ENCODE peak calls at places on chromosomes 1 and 21, in seven cellular contexts. D, O, H, P, J, B and A are unnamed samples.

GRCh38 chr1:207499573-207499972 is 3.6 kb downstream of the CR1 start:
- DNase-seq in D (peak), O (peak), H (peak), P (peak), J (no peak), B (peak), A (no peak)

GRCh38 chr1:245245021-245245667 is 90.4 kb downstream of the KIF26B start:
- DNase-seq in D (no peak), O (no peak), H (no peak), P (no peak), J (no peak), B (no peak), A (no peak)

GRCh38 chr1:237004116-237004515 is at the start of gene MT1HL1:
- DNase-seq in D (no peak), O (no peak), H (no peak), P (no peak), J (no peak), B (no peak), A (no peak)

GRCh38 chr1:207868769-207869721 is 41.9 kb downstream of the CD34 start:
- DNase-seq in D (peak), O (no peak), H (peak), P (peak), J (peak), B (peak), A (peak)

GRCh38 chr1:80837066-80837465 is 963.7 kb upstream of the ADGRL2 start:
- DNase-seq in D (no peak), O (no peak), H (no peak), P (no peak), J (no peak), B (no peak), A (no peak)

GRCh38 chr1:201176931-201177330 is 13.7 kb upstream of the IGFN1 start:
- DNase-seq in D (no peak), O (no peak), H (no peak), P (no peak), J (no peak), B (no peak), A (no peak)

GRCh38 chr1:10459185-10459584 is 9.4 kb downstream of the CORT start:
- DNase-seq in D (no peak), O (no peak), H (no peak), P (no peak), J (no peak), B (peak), A (no peak)

GRCh38 chr1:23544444-23545389 is 13.7 kb upstream of the E2F2 start:
- DNase-seq in D (peak), O (no peak), H (peak), P (peak), J (peak), B (peak), A (peak)

GRCh38 chr1:31798433-31799195 is 17.2 kb downstream of the SPOCD1 start:
- DNase-seq in D (no peak), O (no peak), H (no peak), P (no peak), J (no peak), B (no peak), A (no peak)

GRCh38 chr1:23050201-23050600 is 30.9 kb downstream of the KDM1A start:
- DNase-seq in D (no peak), O (no peak), H (no peak), P (no peak), J (no peak), B (no peak), A (no peak)

GRCh38 chr1:211194826-211195225 is 60.9 kb upstream of the KCNH1 start:
- DNase-seq in D (no peak), O (no peak), H (no peak), P (no peak), J (no peak), B (no peak), A (no peak)

GRCh38 chr1:225813250-225813964 is 3.5 kb downstream of the EPHX1 start:
- DNase-seq in D (no peak), O (no peak), H (no peak), P (no peak), J (no peak), B (peak), A (no peak)

GRCh38 chr21:25461730-25462129 is 145.6 kb downstream of the MRPL39 start:
- DNase-seq in D (no peak), O (no peak), H (no peak), P (no peak), J (no peak), B (no peak), A (no peak)

GRCh38 chr1:60078182-60078581 is 4.6 kb upstream of the C1orf87 start:
- DNase-seq in D (no peak), O (no peak), H (no peak), P (no peak), J (no peak), B (no peak), A (no peak)

GRCh38 chr1:103582493-103582892 is 11.1 kb downstream of the AMY2B start:
- DNase-seq in D (no peak), O (no peak), H (no peak), P (no peak), J (no peak), B (no peak), A (no peak)

DNA sequence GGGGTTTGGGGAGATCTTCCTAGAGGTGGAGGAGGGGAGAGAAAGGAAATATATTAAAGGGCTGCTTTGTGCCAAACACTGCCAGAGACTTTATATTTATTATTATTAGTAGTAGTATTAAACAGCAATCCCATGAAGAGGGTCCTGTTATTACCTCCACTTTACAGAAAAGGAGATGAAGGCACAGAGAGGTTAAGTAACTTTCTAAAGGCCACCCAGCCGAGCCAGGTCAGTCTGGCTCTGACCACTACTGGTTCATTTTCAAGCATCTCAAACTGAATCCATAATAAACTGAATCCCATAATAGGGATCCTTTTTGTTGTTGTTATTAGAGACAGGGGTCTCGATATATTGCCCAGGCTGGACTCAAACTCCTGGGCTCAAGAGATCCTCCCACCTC is 12.6 kb downstream of the NCMAP start:
- DNase-seq in D (no peak), O (no peak), H (no peak), P (no peak), J (no peak), B (no peak), A (no peak)
- H3K27ac ChIP-seq in D (no peak), O (no peak), H (no peak), P (no peak), J (peak), B (no peak), A (no peak)

DNA sequence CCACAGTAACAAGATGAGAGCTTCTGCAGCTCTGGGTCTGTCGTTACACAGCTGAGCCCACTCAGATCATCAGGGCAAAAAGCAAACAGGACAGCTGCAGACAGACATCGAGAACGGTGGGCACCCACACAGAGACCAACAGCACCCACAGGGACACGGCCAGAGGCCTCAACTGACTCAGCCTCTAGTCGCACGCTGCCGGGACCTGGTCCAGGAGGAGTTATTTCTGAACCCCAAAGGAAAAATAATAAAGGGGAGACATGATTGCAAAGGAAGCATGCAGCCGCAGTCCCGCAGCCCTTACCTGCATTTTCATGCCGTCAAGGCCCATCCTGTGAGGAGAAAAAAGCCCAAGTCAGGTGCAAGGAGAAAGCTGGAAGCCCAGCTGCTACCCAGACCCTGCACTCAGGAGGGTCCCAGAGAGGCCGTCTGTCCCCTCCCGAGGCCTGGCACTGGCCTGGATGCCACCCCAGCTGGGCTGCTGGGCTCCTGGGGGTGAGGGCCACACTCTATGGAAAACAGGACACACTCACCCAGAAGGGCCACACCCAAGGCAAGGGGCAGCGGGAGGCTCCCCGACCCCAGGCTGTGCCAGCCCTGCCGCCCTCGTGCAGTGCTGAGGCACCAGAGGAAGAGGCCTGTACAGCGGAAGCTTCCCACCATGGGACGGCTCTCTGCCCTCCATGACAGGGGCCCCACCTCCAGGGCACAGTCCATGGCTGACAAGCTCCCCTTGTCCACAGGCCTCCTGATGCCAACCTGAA is 15.7 kb downstream of the LSS start:
- DNase-seq in D (no peak), O (no peak), H (no peak), P (no peak), J (peak), B (no peak), A (no peak)
- H3K27ac ChIP-seq in D (no peak), O (no peak), H (no peak), P (no peak), J (no peak), B (no peak), A (peak)

GRCh38 chr1:155015527-155016230 is 13.1 kb downstream of the ZBTB7B start:
- DNase-seq in D (no peak), O (no peak), H (no peak), P (no peak), J (peak), B (no peak), A (no peak)
- H3K27ac ChIP-seq in D (no peak), O (no peak), H (no peak), P (no peak), J (no peak), B (no peak), A (peak)

GRCh38 chr1:118989006-118989736 is 1.0 kb upstream of the TBX15 start:
- DNase-seq in D (no peak), O (no peak), H (no peak), P (no peak), J (no peak), B (no peak), A (no peak)
- H3K27ac ChIP-seq in D (no peak), O (no peak), H (no peak), P (no peak), J (no peak), B (no peak), A (no peak)

GRCh38 chr1:119532324-119532910 is 25.4 kb downstream of the HSD3B1 start:
- DNase-seq in D (no peak), O (no peak), H (no peak), P (no peak), J (no peak), B (no peak), A (no peak)
- H3K27ac ChIP-seq in D (no peak), O (no peak), H (no peak), P (no peak), J (no peak), B (no peak), A (no peak)

DNA sequence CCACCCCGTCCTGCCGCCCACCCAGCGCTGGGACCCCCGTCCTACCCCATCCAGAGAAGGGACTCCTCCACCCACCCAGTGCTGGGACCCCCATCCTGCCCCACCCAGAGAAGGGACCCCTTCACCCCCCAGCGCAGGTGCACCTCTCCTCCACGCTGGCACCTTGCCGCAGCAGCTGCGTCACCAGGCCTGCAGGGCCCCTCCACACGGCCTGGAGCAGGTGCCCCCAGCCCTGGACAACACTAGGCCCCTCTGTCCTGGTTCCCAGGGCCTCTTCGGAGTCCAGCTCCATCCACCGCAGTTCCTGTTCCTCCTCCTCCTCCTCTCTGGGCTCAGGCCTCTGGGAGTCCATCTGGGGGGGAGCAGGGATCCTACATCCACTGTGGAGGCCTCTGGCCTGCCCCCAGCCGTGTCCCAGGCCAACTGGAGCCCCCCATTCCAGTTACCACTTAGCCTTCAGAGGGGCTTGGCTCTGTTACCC is 382 bp downstream of the ANKRD65 start:
- DNase-seq in D (no peak), O (no peak), H (no peak), P (no peak), J (peak), B (no peak), A (no peak)
- H3K27ac ChIP-seq in D (peak), O (no peak), H (no peak), P (no peak), J (peak), B (no peak), A (peak)